ENCODE peak calls at places on chromosome 6, in seven cellular contexts. P is stimulated activated CD4-positive, alpha-beta T cell treated with anti-CD3 and anti-CD28 coated beads, Interleukin-2, amount 100 ng/mL, for 48 hours; G is T-cell; U is globus pallidus; N is activated naive CD8-positive, alpha-beta T cell treated with anti-CD3 and anti-CD28 coated beads for 36 hours; Q is sciatic nerve; X is ureter. L is an unnamed sample.

GRCh38 chr6:89400912-89401399 is 11.1 kb downstream of the RRAGD start:
- DNase-seq in U (peak; percentile 35), G (no peak), N (no peak), P (no peak), Q (no peak), X (no peak), L (no peak)

GRCh38 chr6:149450679-149451360 is 34.0 kb downstream of the ZC3H12D start:
- DNase-seq in X (no peak), Q (peak; percentile 71), G (no peak), N (peak; percentile 20), U (no peak), P (no peak), L (no peak)

GRCh38 chr6:35400901-35401311 is 51.2 kb upstream of the FANCE start:
- DNase-seq in U (no peak), P (no peak), N (no peak), G (no peak), Q (no peak), X (no peak), L (no peak)

GRCh38 chr6:96611342-96611964 is 48.5 kb downstream of the FHL5 start:
- DNase-seq in N (no peak), G (no peak), P (no peak), Q (no peak), X (no peak), U (no peak), L (no peak)

GRCh38 chr6:144725731-144726522 is 440.8 kb downstream of the UTRN start:
- DNase-seq in Q (no peak), X (no peak), N (peak; percentile 58), G (no peak), U (no peak), P (no peak), L (no peak)

GRCh38 chr6:8017276-8017701 is 46.9 kb downstream of the BLOC1S5 start:
- DNase-seq in X (no peak), N (no peak), Q (no peak), G (peak; percentile 30), P (no peak), U (no peak), L (no peak)

GRCh38 chr6:53625315-53625714 is 40.2 kb downstream of the KLHL31 start:
- DNase-seq in N (no peak), U (no peak), P (no peak), Q (no peak), G (no peak), X (no peak), L (no peak)

GRCh38 chr6:96542702-96543101 is 20.2 kb upstream of the FHL5 start:
- DNase-seq in X (no peak), Q (no peak), P (no peak), G (no peak), N (no peak), U (no peak), L (no peak)

GRCh38 chr6:75563032-75563431 is 38.6 kb upstream of the SENP6 start:
- DNase-seq in G (no peak), X (no peak), U (no peak), Q (no peak), P (no peak), N (no peak), L (no peak)

GRCh38 chr6:4078830-4079471 is at the start of gene FAM217A:
- DNase-seq in N (no peak), Q (no peak), P (no peak), X (no peak), U (no peak), G (no peak), L (no peak)

GRCh38 chr6:120786682-120787081 is 547.6 kb downstream of the TBC1D32 start:
- DNase-seq in Q (no peak), U (no peak), X (no peak), N (no peak), P (no peak), G (no peak), L (no peak)

GRCh38 chr6:39266375-39266774 is 37.1 kb upstream of the KCNK5 start:
- DNase-seq in N (no peak), P (no peak), Q (no peak), G (no peak), U (no peak), X (no peak), L (no peak)

GRCh38 chr6:25027221-25027916 is 91.6 kb upstream of the RIPOR2 start:
- DNase-seq in G (peak; percentile 78), U (no peak), X (peak; percentile 42), Q (no peak), N (peak; percentile 79), P (peak; percentile 65), L (peak; percentile 50)

GRCh38 chr6:168247456-168248147 is 72.0 kb downstream of the DACT2 start:
- DNase-seq in U (peak; percentile 35), N (no peak), P (no peak), G (no peak), X (peak; percentile 72), Q (no peak), L (peak; percentile 57)

GRCh38 chr6:5936611-5937010 is 70.1 kb downstream of the NRN1 start:
- DNase-seq in X (no peak), P (no peak), U (no peak), Q (no peak), G (no peak), N (no peak), L (no peak)

GRCh38 chr6:21049572-21049971 is 515.3 kb downstream of the CDKAL1 start:
- DNase-seq in U (no peak), P (no peak), Q (no peak), N (no peak), G (no peak), X (no peak), L (no peak)

GRCh38 chr6:4732691-4733315 is 43.4 kb upstream of the CDYL start:
- DNase-seq in G (no peak), X (peak; percentile 56), Q (no peak), P (no peak), N (no peak), U (no peak), L (peak; percentile 34)

GRCh38 chr6:43812850-43813584 is 43.0 kb downstream of the VEGFA start:
- DNase-seq in N (peak; percentile 22), P (no peak), U (no peak), G (no peak), Q (no peak), X (no peak), L (peak; percentile 49)

L was measured in lung.